ENCODE peak calls at places on chromosomes 11 and 22, in four cellular contexts. Y is MM.1S, U is IMR-90, M is hepatocyte. T is an unnamed sample.
A peak's percentile ranks its signal among the peaks of the same experiment; 100 is the strongest.

GRCh38 chr22:23292453-23293350 is 112.4 kb downstream of the BCR start:
- DNase-seq in Y (no peak), U (no peak), M (no peak), T (no peak)

GRCh38 chr11:13016415-13016814 is 7.3 kb downstream of the RASSF10 start:
- DNase-seq in Y (no peak), U (no peak), M (no peak), T (no peak)

GRCh38 chr22:36103891-36104290 is 56.7 kb downstream of the APOL3 start:
- DNase-seq in Y (no peak), U (no peak), M (no peak), T (no peak)

GRCh38 chr11:117039897-117040296 is 58.3 kb downstream of the SIK3 start:
- DNase-seq in Y (no peak), U (peak; percentile 46), M (no peak), T (no peak)

GRCh38 chr11:119363874-119364590 is 17.5 kb downstream of the USP2 start:
- DNase-seq in Y (no peak), U (no peak), M (peak; percentile 86), T (peak; percentile 83)

GRCh38 chr22:50527921-50528681 is 1.7 kb downstream of the TYMP start:
- DNase-seq in Y (no peak), U (no peak), M (no peak), T (no peak)

GRCh38 chr11:79265756-79266322 is 175.0 kb downstream of the TENM4 start:
- DNase-seq in Y (no peak), U (peak; percentile 91), M (peak; percentile 47), T (no peak)

GRCh38 chr22:29302681-29303465 is 3.6 kb upstream of the GAS2L1 start:
- DNase-seq in Y (no peak), U (no peak), M (no peak), T (no peak)

GRCh38 chr11:110855246-110855645 is 143.0 kb upstream of the ARHGAP20 start:
- DNase-seq in Y (no peak), U (no peak), M (no peak), T (no peak)

GRCh38 chr11:70367071-70367470 is 31.3 kb upstream of the CTTN start:
- DNase-seq in Y (no peak), U (peak; percentile 88), M (no peak), T (no peak)

GRCh38 chr11:126357055-126357962 is 1.8 kb downstream of the ST3GAL4 start:
- DNase-seq in Y (no peak), U (no peak), M (no peak), T (no peak)

GRCh38 chr11:13207665-13208594 is 69.7 kb upstream of the BMAL1 start:
- DNase-seq in Y (peak; percentile 8), U (peak; percentile 84), M (peak; percentile 68), T (no peak)

GRCh38 chr11:13313005-13313819 is 35.6 kb downstream of the BMAL1 start:
- DNase-seq in Y (no peak), U (no peak), M (no peak), T (no peak)

GRCh38 chr11:1920128-1920908 is 815 bp downstream of the TNNT3 start:
- DNase-seq in Y (no peak), U (no peak), M (no peak), T (no peak)

GRCh38 chr22:30010789-30011405 is 69.4 kb upstream of the HORMAD2 start:
- DNase-seq in Y (no peak), U (peak; percentile 77), M (no peak), T (no peak)

GRCh38 chr22:38298312-38299000 is 18.8 kb downstream of the CSNK1E start:
- DNase-seq in Y (no peak), U (peak; percentile 88), M (peak; percentile 75), T (peak; percentile 80)

GRCh38 chr11:123413636-123414035 is 16.4 kb upstream of the GRAMD1B start:
- DNase-seq in Y (no peak), U (peak; percentile 23), M (peak; percentile 43), T (no peak)

GRCh38 chr11:35427158-35427557 is 7.8 kb upstream of the SLC1A2 start:
- DNase-seq in Y (no peak), U (peak; percentile 54), M (no peak), T (no peak)

GRCh38 chr11:99325807-99326206 is 305.1 kb downstream of the CNTN5 start:
- DNase-seq in Y (no peak), U (peak; percentile 89), M (peak; percentile 36), T (no peak)

GRCh38 chr11:32438883-32439487 is 3.6 kb upstream of the WT1 start:
- DNase-seq in Y (no peak), U (no peak), M (no peak), T (no peak)

GRCh38 chr22:28027453-28028448 is 108.7 kb upstream of the PITPNB start:
- DNase-seq in Y (no peak), U (no peak), M (no peak), T (no peak)

GRCh38 chr11:115606223-115607220 is 102.3 kb upstream of the CADM1 start:
- DNase-seq in Y (no peak), U (peak; percentile 67), M (peak; percentile 50), T (no peak)

GRCh38 chr11:56782167-56782847 is 33.8 kb upstream of the OR9G4 start:
- DNase-seq in Y (no peak), U (no peak), M (no peak), T (peak; percentile 43)
- H3K4me3 ChIP-seq in Y (no peak overlapping the region), U (no peak overlapping the region), M (no peak overlapping the region), T (no peak overlapping the region)

GRCh38 chr11:86060544-86060943 is 8.3 kb downstream of the PICALM start:
- DNase-seq in Y (no peak), U (no peak), M (no peak), T (no peak)

GRCh38 chr11:86052697-86053641 is 15.9 kb downstream of the PICALM start:
- DNase-seq in Y (no peak), U (no peak), M (no peak), T (no peak)

GRCh38 chr11:86058360-86058759 is 10.5 kb downstream of the PICALM start:
- DNase-seq in Y (no peak), U (no peak), M (no peak), T (no peak)

GRCh38 chr11:86061483-86061882 is 7.4 kb downstream of the PICALM start:
- DNase-seq in Y (no peak), U (no peak), M (no peak), T (no peak)

DNA sequence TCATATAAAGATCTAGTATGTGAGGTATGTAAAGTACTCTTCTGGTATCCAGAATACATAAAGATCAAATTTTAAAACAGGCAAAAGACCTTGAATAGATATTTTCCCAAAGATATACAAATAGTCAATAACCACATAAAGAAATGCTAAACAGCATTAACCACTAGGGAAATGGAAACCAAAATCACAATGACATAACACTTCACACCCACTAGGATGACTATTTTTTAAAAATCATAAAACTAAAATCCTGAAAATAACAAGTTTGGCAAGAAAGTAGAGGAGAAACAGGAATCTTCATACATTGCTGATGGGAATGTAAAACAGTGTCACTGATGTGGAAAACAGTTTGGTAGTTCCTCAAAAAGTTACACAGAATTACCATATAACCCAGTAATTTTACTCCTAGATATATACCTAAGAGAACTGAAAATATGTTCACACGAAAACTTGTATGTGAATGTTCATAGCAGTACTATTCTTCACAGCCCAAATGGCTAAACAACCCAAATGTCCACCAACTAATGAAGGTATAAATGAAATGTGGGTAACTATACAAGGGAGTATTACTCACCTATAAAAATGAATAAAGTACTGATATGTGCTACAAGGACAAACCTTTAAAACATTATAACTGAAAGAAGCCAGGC is 12.5 kb downstream of the PICALM start:
- DNase-seq in Y (no peak), U (no peak), M (no peak), T (no peak)
- H3K4me2 ChIP-seq in Y (no peak overlapping the region), U (no peak overlapping the region), M (no peak overlapping the region), T (no peak overlapping the region)

GRCh38 chr11:61599968-61600710 is 19.3 kb upstream of the SYT7 start:
- DNase-seq in Y (no peak), U (no peak), M (no peak), T (no peak)

GRCh38 chr11:61603667-61604066 is 22.8 kb upstream of the SYT7 start:
- DNase-seq in Y (no peak), U (no peak), M (no peak), T (no peak)

GRCh38 chr11:61602775-61603569 is 22.1 kb upstream of the SYT7 start:
- DNase-seq in Y (no peak), U (peak; percentile 96), M (peak; percentile 88), T (no peak)

GRCh38 chr11:61598886-61599868 is 18.3 kb upstream of the SYT7 start:
- DNase-seq in Y (no peak), U (peak; percentile 70), M (peak; percentile 52), T (no peak)

GRCh38 chr11:61601512-61601911 is 20.6 kb upstream of the SYT7 start:
- DNase-seq in Y (no peak), U (no peak), M (peak; percentile 69), T (no peak)
- H3K4me3 ChIP-seq in Y (no peak overlapping the region), U (no peak overlapping the region), M (no peak overlapping the region), T (no peak overlapping the region)

GRCh38 chr11:67440229-67441081 is 2.8 kb downstream of the CORO1B start:
- DNase-seq in Y (no peak), U (no peak), M (no peak), T (peak; percentile 58)

GRCh38 chr11:67442504-67443398 is 525 bp downstream of the CORO1B start:
- DNase-seq in Y (no peak), U (no peak), M (no peak), T (peak; percentile 64)

GRCh38 chr11:67439321-67440228 is 2.1 kb upstream of the PTPRCAP start:
- DNase-seq in Y (no peak), U (no peak), M (no peak), T (peak; percentile 46)

GRCh38 chr11:67441731-67442401 is 1.4 kb downstream of the CORO1B start:
- DNase-seq in Y (no peak), U (no peak), M (no peak), T (peak; percentile 73)

GRCh38 chr11:67441082-67441683 is 2.1 kb downstream of the CORO1B start:
- DNase-seq in Y (no peak), U (no peak), M (no peak), T (peak; percentile 49)
- H3K4me2 ChIP-seq in Y (no peak overlapping the region), U (no peak overlapping the region), M (no peak overlapping the region), T (no peak overlapping the region)

DNA sequence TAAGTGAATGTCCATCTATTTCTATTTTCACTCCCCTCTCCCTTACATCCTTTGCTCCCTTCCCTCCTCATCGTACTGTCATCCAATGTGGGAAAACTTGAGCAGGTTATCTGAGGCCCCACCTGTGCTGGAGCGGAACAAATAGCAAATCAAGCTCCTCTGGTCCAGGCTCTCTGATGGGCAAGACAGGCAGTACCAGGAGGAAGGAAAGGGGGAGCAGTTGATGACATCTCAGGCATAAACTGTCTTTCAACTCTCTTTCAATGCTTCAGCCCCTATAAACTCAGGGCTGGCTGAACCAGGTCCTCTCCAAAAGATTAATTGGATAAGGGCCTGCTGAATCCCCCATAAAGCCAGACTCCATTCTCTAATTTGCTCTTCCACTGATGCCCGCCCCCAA is 1.5 kb upstream of the CCKBR start:
- DNase-seq in Y (no peak), U (no peak), M (no peak), T (no peak)
- H3K4me3 ChIP-seq in Y (no peak overlapping the region), U (no peak overlapping the region), M (no peak overlapping the region), T (no peak overlapping the region)

GRCh38 chr11:64759722-64760719 is at the start of gene PYGM:
- DNase-seq in Y (no peak), U (no peak), M (peak; percentile 66), T (no peak)

GRCh38 chr11:64757549-64758329 is 2.0 kb downstream of the PYGM start:
- DNase-seq in Y (no peak), U (no peak), M (no peak), T (no peak)

GRCh38 chr11:64759131-64759721 is 548 bp downstream of the PYGM start:
- DNase-seq in Y (no peak), U (no peak), M (no peak), T (no peak)

GRCh38 chr11:64760759-64761417 is 1.1 kb upstream of the PYGM start:
- DNase-seq in Y (no peak), U (no peak), M (no peak), T (no peak)

GRCh38 chr11:64758330-64759079 is 1.3 kb downstream of the PYGM start:
- DNase-seq in Y (no peak), U (no peak), M (no peak), T (no peak)
- H3K4me2 ChIP-seq in Y (no peak overlapping the region), U (no peak overlapping the region), M (no peak overlapping the region), T (no peak overlapping the region)

T was measured in Karpas-422.